ENCODE peak calls at places on chromosome 18, in eight cellular contexts. U is heart left ventricle, Z is MCF 10A, O is CD14-positive monocyte, C is PC-9, X is neural progenitor cell, P is mammary epithelial cell, E is GM12864. S is an unnamed sample.

GRCh38 chr18:74715865-74716712 is 118.4 kb downstream of the ZNF407 start:
- DNase-seq in U (no peak), Z (no peak), O (no peak), C (no peak), X (no peak), P (no peak), E (no peak), S (no peak)

GRCh38 chr18:29501952-29502351 is 1325.0 kb upstream of the CDH2 start:
- DNase-seq in U (no peak), Z (peak), O (no peak), C (no peak), X (no peak), P (peak), E (no peak), S (no peak)

GRCh38 chr18:6746386-6746960 is 17.0 kb downstream of the ARHGAP28 start:
- DNase-seq in U (no peak), Z (peak), O (no peak), C (no peak), X (no peak), P (peak), E (no peak), S (no peak)

GRCh38 chr18:26227051-26227672 is 917 bp downstream of the TAF4B start:
- DNase-seq in U (no peak), Z (peak), O (no peak), C (no peak), X (peak), P (no peak), E (no peak), S (no peak)

GRCh38 chr18:46625069-46625468 is 32.0 kb downstream of the LOXHD1 start:
- DNase-seq in U (no peak), Z (no peak), O (no peak), C (no peak), X (no peak), P (no peak), E (no peak), S (no peak)

GRCh38 chr18:24369420-24369819 is 28.2 kb downstream of the OSBPL1A start:
- DNase-seq in U (no peak), Z (no peak), O (no peak), C (no peak), X (no peak), P (no peak), E (no peak), S (no peak)

GRCh38 chr18:48375150-48375790 is 33.9 kb downstream of the ZBTB7C start:
- DNase-seq in U (no peak), Z (no peak), O (no peak), C (no peak), X (no peak), P (peak), E (no peak), S (no peak)

GRCh38 chr18:49618741-49619392 is 57.0 kb downstream of the LIPG start:
- DNase-seq in U (no peak), Z (no peak), O (no peak), C (no peak), X (peak), P (no peak), E (no peak), S (no peak)

GRCh38 chr18:62767321-62767720 is 52.0 kb downstream of the PHLPP1 start:
- DNase-seq in U (no peak), Z (peak), O (no peak), C (no peak), X (no peak), P (peak), E (no peak), S (no peak)

GRCh38 chr18:77208969-77209368 is 40.7 kb upstream of the GALR1 start:
- DNase-seq in U (peak), Z (peak), O (peak), C (peak), X (no peak), P (no peak), E (peak), S (no peak)

GRCh38 chr18:25066536-25066935 is 285.4 kb downstream of the ZNF521 start:
- DNase-seq in U (no peak), Z (no peak), O (no peak), C (no peak), X (no peak), P (no peak), E (no peak), S (no peak)

GRCh38 chr18:59502222-59502898 is 143.3 kb upstream of the LMAN1 start:
- DNase-seq in U (peak), Z (peak), O (no peak), C (no peak), X (no peak), P (peak), E (no peak), S (no peak)

GRCh38 chr18:77650799-77651385 is 401.2 kb downstream of the GALR1 start:
- DNase-seq in U (peak), Z (peak), O (no peak), C (peak), X (peak), P (no peak), E (no peak), S (peak)

GRCh38 chr18:62183578-62184195 is 3.2 kb downstream of the PIGN start:
- DNase-seq in U (no peak), Z (peak), O (no peak), C (peak), X (peak), P (peak), E (no peak), S (no peak)

GRCh38 chr18:14978191-14978590 is 230.2 kb downstream of the ANKRD30B start:
- DNase-seq in U (no peak), Z (no peak), O (no peak), C (no peak), X (no peak), P (no peak), E (no peak), S (no peak)

GRCh38 chr18:13178976-13179375 is 39.6 kb upstream of the LDLRAD4 start:
- DNase-seq in U (no peak), Z (no peak), O (no peak), C (no peak), X (no peak), P (peak), E (no peak), S (no peak)

GRCh38 chr18:53416985-53417384 is 807.5 kb downstream of the MBD2 start:
- DNase-seq in U (no peak), Z (no peak), O (no peak), C (no peak), X (peak), P (no peak), E (no peak), S (no peak)

GRCh38 chr18:49874238-49874637 is 60.9 kb upstream of the ACAA2 start:
- DNase-seq in U (no peak), Z (no peak), O (no peak), C (no peak), X (no peak), P (peak), E (peak), S (no peak)

GRCh38 chr18:65257157-65257556 is 493.7 kb upstream of the CDH7 start:
- DNase-seq in U (no peak), Z (no peak), O (no peak), C (no peak), X (peak), P (no peak), E (no peak), S (no peak)

GRCh38 chr18:32389191-32389590 is 81.5 kb downstream of the GAREM1 start:
- DNase-seq in U (no peak), Z (no peak), O (no peak), C (no peak), X (no peak), P (no peak), E (no peak), S (no peak)

GRCh38 chr18:45775241-45775676 is 50.2 kb upstream of the SIGLEC15 start:
- DNase-seq in U (peak), Z (peak), O (peak), C (peak), X (peak), P (no peak), E (peak), S (no peak)

GRCh38 chr18:48864876-48865275 is 85.9 kb downstream of the SMAD7 start:
- DNase-seq in U (peak), Z (no peak), O (no peak), C (no peak), X (no peak), P (no peak), E (no peak), S (no peak)

GRCh38 chr18:51890762-51891161 is 449.2 kb upstream of the DCC start:
- DNase-seq in U (no peak), Z (peak), O (no peak), C (peak), X (no peak), P (peak), E (no peak), S (no peak)

GRCh38 chr18:3902676-3903075 is 452.7 kb downstream of the TGIF1 start:
- DNase-seq in U (no peak), Z (no peak), O (no peak), C (no peak), X (peak), P (no peak), E (no peak), S (no peak)

GRCh38 chr18:48226401-48226800 is 182.8 kb downstream of the ZBTB7C start:
- DNase-seq in U (no peak), Z (no peak), O (no peak), C (no peak), X (no peak), P (peak), E (no peak), S (no peak)

GRCh38 chr18:59500765-59501164 is 141.7 kb upstream of the LMAN1 start:
- DNase-seq in U (no peak), Z (no peak), O (no peak), C (no peak), X (no peak), P (peak), E (no peak), S (no peak)

GRCh38 chr18:39414009-39414700 is 1848.6 kb upstream of the CELF4 start:
- DNase-seq in U (no peak), Z (peak), O (no peak), C (peak), X (no peak), P (peak), E (no peak), S (no peak)

DNA sequence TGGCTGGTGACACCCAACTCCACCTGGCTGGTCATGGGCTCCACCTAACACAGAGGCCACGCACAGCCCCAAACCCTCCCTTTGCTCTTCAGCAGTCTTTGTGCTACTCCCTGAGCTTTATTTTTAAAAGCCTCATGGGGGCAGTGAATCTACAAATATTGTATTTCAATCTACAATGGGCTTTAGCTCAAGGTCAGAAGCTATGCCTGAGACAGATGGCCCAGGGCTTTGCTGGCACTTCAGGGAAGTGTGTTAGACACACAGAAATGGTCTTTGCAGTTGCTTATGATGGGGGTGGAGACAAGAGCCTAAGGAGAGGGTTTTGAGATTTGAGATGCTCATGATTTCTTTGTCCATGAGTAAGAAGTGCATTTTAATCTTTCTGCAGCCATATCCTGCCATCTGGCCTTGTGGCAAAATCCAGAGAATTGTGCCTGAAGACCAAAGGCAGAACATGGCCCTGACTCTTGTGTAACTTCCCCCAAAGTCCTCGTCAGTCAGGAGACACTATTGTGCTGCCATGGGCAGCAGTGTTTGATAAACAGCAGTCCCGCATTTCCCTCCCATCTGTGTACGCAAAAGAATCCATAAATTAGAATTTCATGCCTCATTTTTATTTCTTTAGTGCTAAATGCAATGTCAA is 92.6 kb downstream of the VAPA start:
- DNase-seq in U (no peak), Z (peak), O (peak), C (no peak), X (no peak), P (peak), E (no peak), S (no peak)
- TF ChIP-seq CTCF in U (no peak), Z (peak), O (no peak), C (peak), X (no peak), P (peak), E (no peak), S (no peak)

GRCh38 chr18:7872569-7872968 is 305.5 kb downstream of the PTPRM start:
- DNase-seq in U (no peak), Z (peak), O (no peak), C (peak), X (no peak), P (peak), E (no peak), S (no peak)
- TF ChIP-seq CTCF in U (no peak), Z (peak), O (no peak), C (no peak), X (no peak), P (peak), E (no peak), S (no peak)

DNA sequence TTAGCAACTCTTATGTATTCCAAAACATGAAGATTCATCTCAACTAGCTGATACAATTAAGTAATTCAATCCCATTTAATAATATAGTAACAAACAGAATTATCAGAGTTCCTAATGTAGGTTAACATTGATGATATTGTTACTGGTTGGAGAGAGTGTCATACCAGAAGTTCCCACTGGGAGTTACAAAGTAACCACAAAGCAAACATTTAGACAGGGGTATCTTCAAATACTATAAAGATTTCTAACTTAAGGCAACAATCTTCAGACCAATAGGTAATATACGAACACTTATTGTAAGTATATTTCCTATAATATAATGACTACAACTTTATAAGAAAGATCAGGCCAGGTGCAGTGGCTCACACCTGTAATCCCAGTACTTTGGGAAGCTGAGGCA is 1372.9 kb upstream of the PIK3C3 start:
- DNase-seq in U (no peak), Z (no peak), O (no peak), C (no peak), X (no peak), P (no peak), E (no peak), S (no peak)
- TF ChIP-seq CTCF in U (no peak), Z (no peak), O (no peak), C (no peak), X (peak), P (no peak), E (no peak), S (peak)

GRCh38 chr18:43482136-43482535 is 204.8 kb upstream of the SYT4 start:
- DNase-seq in U (no peak), Z (no peak), O (no peak), C (no peak), X (no peak), P (no peak), E (no peak), S (no peak)
- TF ChIP-seq CTCF in U (no peak), Z (no peak), O (no peak), C (no peak), X (no peak), P (no peak), E (no peak), S (no peak)

DNA sequence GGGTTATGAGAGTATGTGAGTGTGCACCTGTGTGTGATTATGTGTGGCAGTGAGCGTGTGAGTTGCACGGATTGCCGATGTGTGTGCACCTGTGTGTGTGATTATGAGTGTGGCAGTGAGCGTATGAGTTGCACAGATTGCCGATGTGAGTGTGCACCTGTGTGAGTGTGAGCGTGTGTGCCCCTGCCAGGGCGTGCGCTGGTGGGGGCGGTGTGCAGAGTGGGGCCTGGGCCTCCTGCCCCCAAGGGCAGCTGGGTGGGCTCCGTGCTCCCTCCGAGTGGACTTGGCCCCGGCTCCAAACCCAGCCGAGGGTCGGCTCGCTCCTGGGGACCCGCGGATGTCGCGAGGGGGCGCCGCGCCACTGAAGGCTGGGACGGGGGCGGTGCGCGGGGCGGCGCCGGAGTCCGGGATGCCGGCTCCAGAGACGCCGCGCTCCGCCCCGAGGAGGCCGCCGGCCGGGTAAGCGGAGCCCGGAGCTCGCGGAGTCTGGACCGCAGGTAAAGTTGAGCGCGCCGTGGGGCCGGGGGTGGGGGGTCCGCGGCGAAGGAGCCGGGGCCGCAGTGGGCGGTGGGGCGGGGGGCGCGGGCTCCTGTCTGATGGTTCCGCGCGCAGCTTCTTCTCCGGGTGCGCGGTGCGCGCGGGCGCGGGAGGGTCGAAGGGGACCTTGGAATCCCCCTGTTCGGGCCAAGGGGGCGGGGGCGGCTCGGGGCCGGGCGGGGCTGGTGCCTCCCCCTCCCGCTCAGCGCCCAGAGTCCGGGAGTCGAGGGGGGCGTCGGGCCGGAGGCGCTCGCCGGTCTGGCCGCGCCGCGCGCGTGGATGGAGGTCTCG is at the start of gene KCNG2:
- DNase-seq in U (no peak), Z (no peak), O (no peak), C (peak), X (peak), P (no peak), E (no peak), S (peak)
- TF ChIP-seq CTCF in U (no peak), Z (no peak), O (no peak), C (no peak), X (peak), P (no peak), E (no peak), S (no peak)

DNA sequence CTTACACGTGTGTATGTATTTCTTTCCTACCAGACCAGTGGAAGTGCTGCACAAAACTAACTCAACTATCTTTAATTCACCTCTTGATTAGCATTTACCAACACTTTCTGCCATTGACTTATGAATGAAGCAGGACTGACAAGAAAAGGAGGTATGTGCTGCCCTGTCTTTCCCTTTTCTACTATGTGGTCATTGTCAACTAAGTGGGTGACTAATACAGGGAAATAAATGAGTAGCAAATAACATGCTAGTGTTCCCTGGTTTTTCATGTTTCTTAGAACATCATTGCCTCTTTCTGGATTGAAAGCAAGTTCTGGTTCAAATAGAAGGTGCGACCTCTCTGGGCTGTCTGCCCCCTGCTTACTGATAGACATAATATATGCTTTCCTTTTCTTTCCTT is 58.0 kb downstream of the LINC00305 start:
- DNase-seq in U (no peak), Z (no peak), O (no peak), C (no peak), X (no peak), P (no peak), E (no peak), S (no peak)
- TF ChIP-seq CTCF in U (no peak), Z (no peak), O (no peak), C (no peak), X (no peak), P (no peak), E (no peak), S (no peak)

GRCh38 chr18:37533647-37534565 is 31.7 kb downstream of the CELF4 start:
- DNase-seq in U (no peak), Z (peak), O (no peak), C (no peak), X (no peak), P (no peak), E (no peak), S (no peak)
- TF ChIP-seq CTCF in U (no peak), Z (no peak), O (no peak), C (no peak), X (peak), P (peak), E (no peak), S (peak)